ENCODE peak calls at places on chromosomes 6 and 20, in four cellular contexts. H, G, C and F are unnamed samples.

GRCh38 chr6:148831064-148831463 is 84.2 kb downstream of the UST start:
- DNase-seq in H (no peak), G (no peak), C (no peak), F (no peak)

GRCh38 chr6:134678436-134678889 is 271.4 kb downstream of the ALDH8A1 start:
- DNase-seq in H (no peak), G (no peak), C (no peak), F (no peak)

GRCh38 chr6:7818480-7819165 is 92.0 kb downstream of the TXNDC5 start:
- DNase-seq in H (no peak), G (no peak), C (no peak), F (no peak)

GRCh38 chr6:149478631-149479314 is 6.0 kb downstream of the ZC3H12D start:
- DNase-seq in H (no peak), G (no peak), C (no peak), F (no peak)

GRCh38 chr6:15870354-15871043 is 207.7 kb upstream of the DTNBP1 start:
- DNase-seq in H (no peak), G (no peak), C (no peak), F (no peak)

GRCh38 chr6:71034578-71034977 is 77.7 kb upstream of the B3GAT2 start:
- DNase-seq in H (no peak), G (no peak), C (no peak), F (no peak)

GRCh38 chr6:31578461-31579118 is 3.2 kb downstream of the TNF start:
- DNase-seq in H (no peak), G (no peak), C (no peak), F (no peak)

GRCh38 chr6:4008324-4009047 is 70.5 kb downstream of the FAM217A start:
- DNase-seq in H (no peak), G (no peak), C (no peak), F (no peak)

GRCh38 chr6:45929421-45930361 is 86.0 kb downstream of the CLIC5 start:
- DNase-seq in H (no peak), G (no peak), C (no peak), F (no peak)

GRCh38 chr6:63740709-63741108 is 105.1 kb downstream of the PHF3 start:
- DNase-seq in H (no peak), G (no peak), C (no peak), F (no peak)

GRCh38 chr20:62406635-62407176 is 379 bp downstream of the CABLES2 start:
- DNase-seq in H (no peak), G (no peak), C (no peak), F (no peak)